ENCODE peak calls at places on chromosomes 7 and 10, in five cellular contexts. S, L, J, R and Z are unnamed samples.

GRCh38 chr10:79406683-79407396 is 38.6 kb downstream of the ZCCHC24 start:
- DNase-seq in S (no peak), L (no peak), J (no peak), R (no peak), Z (no peak)

GRCh38 chr7:155398944-155399343 is 59.0 kb upstream of the EN2 start:
- DNase-seq in S (no peak), L (no peak), J (no peak), R (no peak), Z (no peak)

GRCh38 chr7:132428247-132428919 is 147.9 kb downstream of the PLXNA4 start:
- DNase-seq in S (no peak), L (no peak), J (no peak), R (no peak), Z (no peak)

GRCh38 chr7:112400141-112400540 is 50.1 kb upstream of the IFRD1 start:
- DNase-seq in S (peak), L (no peak), J (no peak), R (no peak), Z (no peak)

GRCh38 chr7:3880221-3880935 is 579.3 kb downstream of the SDK1 start:
- DNase-seq in S (no peak), L (peak), J (no peak), R (no peak), Z (no peak)

GRCh38 chr7:156764016-156764669 is 123.6 kb downstream of the RNF32 start:
- DNase-seq in S (peak), L (peak), J (peak), R (no peak), Z (no peak)

GRCh38 chr7:70148997-70149396 is 550.7 kb downstream of the AUTS2 start:
- DNase-seq in S (no peak), L (no peak), J (no peak), R (no peak), Z (no peak)

GRCh38 chr10:34547283-34547682 is 267.8 kb downstream of the PARD3 start:
- DNase-seq in S (no peak), L (no peak), J (no peak), R (no peak), Z (no peak)

GRCh38 chr10:81564143-81564542 is 310.9 kb upstream of the NRG3 start:
- DNase-seq in S (no peak), L (no peak), J (no peak), R (no peak), Z (no peak)

GRCh38 chr10:114869500-114869899 is 47.9 kb downstream of the FHIP2A start:
- DNase-seq in S (peak), L (no peak), J (no peak), R (no peak), Z (no peak)

GRCh38 chr10:48227213-48227612 is 47.3 kb downstream of the FRMPD2 start:
- DNase-seq in S (no peak), L (no peak), J (no peak), R (no peak), Z (no peak)

GRCh38 chr10:28677889-28678686 is 767 bp downstream of the BAMBI start:
- DNase-seq in S (peak), L (peak), J (no peak), R (no peak), Z (peak)

GRCh38 chr10:28678687-28679457 is 1.6 kb downstream of the BAMBI start:
- DNase-seq in S (peak), L (no peak), J (no peak), R (no peak), Z (no peak)

GRCh38 chr10:28676297-28676967 is 889 bp upstream of the BAMBI start:
- DNase-seq in S (no peak), L (peak), J (no peak), R (no peak), Z (no peak)

GRCh38 chr10:28674782-28675181 is 2.5 kb upstream of the BAMBI start:
- DNase-seq in S (no peak), L (no peak), J (no peak), R (no peak), Z (no peak)

DNA sequence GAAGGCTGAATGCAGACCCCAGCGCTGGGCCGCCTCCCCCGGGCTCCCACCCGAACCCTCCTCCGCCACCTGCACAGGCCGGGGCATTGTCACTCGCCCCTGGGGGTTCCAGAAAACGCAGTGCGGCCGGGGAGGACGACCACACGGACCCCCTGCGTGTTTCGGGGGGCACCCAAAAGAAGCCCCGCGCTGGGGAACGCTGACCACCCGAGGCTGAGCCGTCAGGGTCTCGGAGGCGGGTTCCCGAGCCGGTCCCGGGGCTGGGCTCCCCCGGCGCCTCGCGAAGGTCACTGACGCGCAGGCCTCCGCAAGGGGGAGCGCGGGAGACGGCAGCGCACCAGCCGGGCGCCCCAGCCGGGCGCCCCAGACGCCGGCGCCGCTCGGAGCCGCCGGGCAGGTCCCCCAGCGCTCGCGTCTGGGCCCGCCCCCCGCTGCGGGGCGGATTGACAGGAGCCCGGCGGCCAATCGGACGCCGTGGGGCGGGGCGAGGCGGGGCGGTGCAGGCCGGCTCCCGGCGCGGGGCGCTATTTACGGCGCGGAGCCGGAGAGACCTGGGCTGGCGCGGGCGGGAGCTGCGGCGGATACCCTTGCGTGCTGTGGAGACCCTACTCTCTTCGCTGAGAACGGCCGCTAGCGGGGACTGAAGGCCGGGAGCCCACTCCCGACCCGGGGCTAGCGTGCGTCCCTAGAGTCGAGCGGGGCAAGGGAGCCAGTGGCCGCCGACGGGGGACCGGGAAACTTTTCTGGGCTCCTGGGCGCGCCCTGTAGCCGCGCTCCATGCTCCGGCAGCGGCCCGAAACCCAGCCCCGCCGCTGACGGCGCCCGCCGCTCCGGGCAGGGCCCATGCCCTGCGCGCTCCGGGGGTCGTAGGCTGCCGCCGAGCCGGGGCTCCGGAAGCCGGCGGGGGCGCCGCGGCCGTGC is at the start of gene BAMBI:
- DNase-seq in S (peak), L (peak), J (peak), R (no peak), Z (peak)
- TF ChIP-seq CTCF in S (peak), L (peak), J (peak), R (peak), Z (peak)

GRCh38 chr10:125159486-125159931 is 854 bp downstream of the CTBP2 start:
- DNase-seq in S (no peak), L (no peak), J (peak), R (no peak), Z (peak)

GRCh38 chr10:125159932-125160855 is at the start of gene CTBP2:
- DNase-seq in S (peak), L (peak), J (peak), R (no peak), Z (peak)

GRCh38 chr10:125160856-125161569 is 650 bp upstream of the CTBP2 start:
- DNase-seq in S (peak), L (peak), J (peak), R (no peak), Z (peak)

GRCh38 chr10:125162181-125162906 is 2.0 kb upstream of the CTBP2 start:
- DNase-seq in S (no peak), L (peak), J (no peak), R (no peak), Z (peak)

GRCh38 chr10:125161570-125162139 is 1.3 kb upstream of the CTBP2 start:
- DNase-seq in S (no peak), L (no peak), J (no peak), R (no peak), Z (no peak)
- TF ChIP-seq CTCF in S (peak), L (peak), J (peak), R (peak), Z (peak)

GRCh38 chr7:143000648-143001047 is 26.3 kb downstream of the OR9A2 start:
- DNase-seq in S (no peak), L (no peak), J (no peak), R (no peak), Z (no peak)

GRCh38 chr7:142999793-143000192 is 27.1 kb downstream of the OR9A2 start:
- DNase-seq in S (no peak), L (no peak), J (no peak), R (no peak), Z (no peak)

GRCh38 chr7:143002856-143003255 is 24.1 kb downstream of the OR9A2 start:
- DNase-seq in S (no peak), L (no peak), J (no peak), R (no peak), Z (no peak)

GRCh38 chr7:143003393-143004051 is 23.4 kb downstream of the OR9A2 start:
- DNase-seq in S (peak), L (peak), J (peak), R (peak), Z (no peak)

GRCh38 chr7:143002106-143002505 is 24.8 kb downstream of the OR9A2 start:
- DNase-seq in S (no peak), L (peak), J (peak), R (no peak), Z (no peak)
- TF ChIP-seq CTCF in S (peak), L (peak), J (peak), R (peak), Z (peak)

GRCh38 chr7:65325793-65326432 is 47.7 kb upstream of the ZNF92 start:
- DNase-seq in S (peak), L (no peak), J (no peak), R (no peak), Z (no peak)
- TF ChIP-seq CTCF in S (no peak), L (no peak), J (no peak), R (no peak), Z (no peak)